ENCODE peak calls at places on chromosomes 5 and 9, in four cellular contexts. D is GM23248, J is IMR-90, P is aorta. T is an unnamed sample.

GRCh38 chr9:111965566-111966019 is 69.0 kb downstream of the UGCG start:
- DNase-seq in J (peak; percentile 99), P (no peak), D (peak; percentile 97), T (no peak)

GRCh38 chr5:98308960-98309359 is 464.5 kb upstream of the RGMB start:
- DNase-seq in D (peak; percentile 39), P (no peak), J (peak; percentile 78), T (no peak)

GRCh38 chr5:115360036-115360685 is 63.7 kb upstream of the CCDC112 start:
- DNase-seq in D (peak; percentile 7), J (peak; percentile 57), P (no peak), T (no peak)

GRCh38 chr9:14326264-14326826 is 12.4 kb upstream of the NFIB start:
- DNase-seq in J (peak; percentile 74), P (no peak), D (peak; percentile 75), T (no peak)

GRCh38 chr5:20077186-20077585 is 89.2 kb upstream of the CDH18 start:
- DNase-seq in D (no peak), P (no peak), J (no peak), T (no peak)

GRCh38 chr5:82405166-82405565 is 127.0 kb upstream of the RPS23 start:
- DNase-seq in J (peak; percentile 87), D (peak; percentile 88), P (no peak), T (no peak)

GRCh38 chr5:67211926-67212325 is 15.3 kb upstream of the CD180 start:
- DNase-seq in J (peak; percentile 87), P (no peak), D (peak; percentile 77), T (no peak)

GRCh38 chr9:25573281-25573680 is 105.0 kb downstream of the TUSC1 start:
- DNase-seq in D (no peak), P (no peak), J (no peak), T (no peak)

GRCh38 chr9:87309236-87309635 is 188.4 kb upstream of the DAPK1 start:
- DNase-seq in J (peak; percentile 32), P (no peak), D (no peak), T (no peak)

GRCh38 chr9:77952641-77953341 is 78.8 kb downstream of the GNAQ start:
- DNase-seq in J (peak; percentile 49), D (peak; percentile 61), P (no peak), T (no peak)

DNA sequence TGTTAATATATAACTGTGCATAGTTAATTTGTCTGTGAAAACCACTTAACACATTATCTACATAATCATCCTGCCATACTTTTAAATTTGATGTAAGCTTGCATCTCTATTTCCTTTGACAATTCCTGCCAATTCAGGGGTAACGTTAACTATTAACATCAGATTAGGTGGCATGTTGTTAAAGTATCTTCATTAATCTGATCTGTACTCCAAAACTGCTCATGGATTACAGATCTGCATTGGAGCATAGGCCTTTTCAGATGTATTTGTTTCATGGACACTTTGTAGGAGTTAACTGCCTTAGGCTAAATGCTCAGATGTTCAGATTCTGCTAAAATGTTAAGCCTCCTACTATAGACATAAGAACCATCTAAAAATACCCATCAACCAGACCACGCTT is 3.1 kb downstream of the RPS6 start:
- DNase-seq in P (no peak), D (no peak), J (no peak), T (no peak)
- H3K27ac ChIP-seq in P (no peak overlapping the region), D (peak overlapping the region; percentile 90), J (no peak overlapping the region), T (no peak overlapping the region)

GRCh38 chr9:91187311-91187964 is 174.3 kb downstream of the AUH start:
- DNase-seq in D (no peak), J (no peak), P (no peak), T (no peak)
- H3K27ac ChIP-seq in D (peak overlapping the region; percentile 94), J (peak overlapping the region; percentile 70), P (no peak overlapping the region), T (no peak overlapping the region)

GRCh38 chr5:130954336-130954735 is 210.7 kb downstream of the HINT1 start:
- DNase-seq in J (no peak), P (no peak), D (no peak), T (no peak)
- H3K27ac ChIP-seq in J (no peak overlapping the region), P (no peak overlapping the region), D (no peak overlapping the region), T (no peak overlapping the region)

GRCh38 chr9:36063804-36064447 is 27.2 kb downstream of the RECK start:
- DNase-seq in D (peak; percentile 73), P (no peak), J (peak; percentile 79), T (no peak)
- H3K27ac ChIP-seq in D (peak overlapping the region; percentile 65), P (no peak overlapping the region), J (peak overlapping the region; percentile 62), T (no peak overlapping the region)

DNA sequence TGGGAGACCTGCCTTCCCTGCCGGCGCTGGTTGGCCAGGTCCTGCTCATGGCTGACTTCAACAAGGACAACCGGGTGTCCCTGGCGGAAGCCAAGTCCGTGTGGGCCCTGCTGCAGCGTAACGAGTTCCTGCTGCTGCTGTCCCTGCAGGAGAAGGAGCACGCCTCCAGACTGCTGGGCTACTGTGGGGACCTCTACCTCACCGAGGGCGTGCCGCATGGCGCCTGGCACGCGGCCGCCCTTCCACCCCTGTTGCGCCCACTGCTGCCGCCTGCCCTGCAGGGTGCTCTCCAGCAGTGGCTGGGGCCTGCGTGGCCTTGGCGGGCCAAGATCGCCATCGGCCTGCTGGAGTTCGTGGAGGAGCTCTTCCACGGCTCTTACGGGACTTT is 10.6 kb downstream of the DIPK1B start:
- DNase-seq in J (no peak), P (no peak), D (no peak), T (no peak)
- H3K27ac ChIP-seq in J (no peak overlapping the region), P (no peak overlapping the region), D (no peak overlapping the region), T (no peak overlapping the region)

GRCh38 chr9:115849679-115850412 is 303.7 kb upstream of the PAPPA start:
- DNase-seq in J (peak; percentile 8), D (peak; percentile 38), P (no peak), T (no peak)

GRCh38 chr9:115855458-115856133 is 298.0 kb upstream of the PAPPA start:
- DNase-seq in D (peak; percentile 11), J (peak; percentile 4), P (no peak), T (no peak)

GRCh38 chr9:115847245-115847644 is 306.3 kb upstream of the PAPPA start:
- DNase-seq in J (peak; percentile 86), P (no peak), D (peak; percentile 83), T (no peak)

GRCh38 chr9:115845648-115846312 is 307.8 kb upstream of the PAPPA start:
- DNase-seq in P (no peak), J (peak; percentile 92), D (peak; percentile 75), T (no peak)

DNA sequence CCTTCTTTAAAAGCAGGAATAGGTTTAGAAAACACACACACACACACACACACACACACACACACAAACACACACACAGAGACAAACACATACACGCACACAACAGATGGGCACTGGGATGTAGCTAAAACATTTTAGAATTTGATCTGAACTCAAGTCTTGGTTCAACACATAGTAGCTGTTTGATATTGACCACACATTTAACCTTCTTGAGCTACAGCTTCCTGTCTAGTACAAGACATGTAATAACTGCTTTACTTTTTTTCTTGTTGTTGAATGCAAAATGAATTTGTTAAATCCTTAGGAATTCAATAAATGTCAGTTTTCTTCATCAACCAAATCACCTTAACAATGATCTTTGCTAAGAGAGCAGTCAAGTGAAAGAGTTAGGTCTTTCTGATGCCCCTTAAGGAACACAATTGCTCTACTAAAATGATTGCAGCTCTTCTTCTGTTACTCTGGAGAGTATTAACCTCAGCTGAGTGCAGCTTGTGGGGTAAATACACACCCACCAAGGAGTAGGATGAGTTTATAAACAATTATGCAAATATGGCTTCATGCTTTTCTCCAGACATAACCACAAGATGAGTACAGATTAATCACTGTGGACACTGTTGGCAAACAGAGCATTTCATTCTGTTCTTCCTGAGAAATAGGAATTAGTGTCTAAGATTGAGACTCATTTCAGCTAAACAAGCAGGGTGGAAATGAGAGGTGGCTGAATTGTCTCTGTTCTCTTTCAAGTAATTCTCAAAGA is 302.9 kb upstream of the PAPPA start:
- DNase-seq in D (peak; percentile 81), J (peak; percentile 84), P (no peak), T (no peak)
- H3K27ac ChIP-seq in D (peak overlapping the region; percentile 29), J (peak overlapping the region; percentile 37), P (no peak overlapping the region), T (no peak overlapping the region)

DNA sequence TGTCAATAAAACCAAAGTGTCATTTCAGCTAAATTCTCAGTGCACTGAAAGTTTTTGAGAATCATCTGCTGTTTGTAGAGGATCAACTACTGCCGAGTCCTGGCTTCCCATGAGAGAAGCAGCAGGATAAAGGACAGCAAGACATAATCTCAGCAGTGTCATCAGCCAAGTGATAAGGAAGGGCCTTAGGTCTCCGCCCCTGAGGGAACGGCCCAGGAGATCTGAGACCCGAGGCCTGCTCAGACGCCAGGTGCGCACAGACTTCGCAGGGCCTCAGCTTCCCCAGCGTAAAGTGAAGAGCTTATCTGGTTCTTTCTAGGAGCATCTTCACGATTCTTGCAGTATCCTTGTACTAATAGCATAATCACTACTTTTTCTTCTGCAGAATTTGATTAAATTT is 2.4 kb downstream of the GFPT2 start:
- DNase-seq in J (no peak), P (no peak), D (no peak), T (no peak)
- H3K27ac ChIP-seq in J (no peak overlapping the region), P (no peak overlapping the region), D (no peak overlapping the region), T (no peak overlapping the region)

GRCh38 chr5:57539281-57539701 is 56.7 kb upstream of the ACTBL2 start:
- DNase-seq in J (peak; percentile 74), P (no peak), D (peak; percentile 68), T (no peak)
- H3K27ac ChIP-seq in J (peak overlapping the region; percentile 46), P (no peak overlapping the region), D (peak overlapping the region; percentile 98), T (no peak overlapping the region)

T was measured in substantia nigra.